ENCODE peak calls at places on chromosomes 13 and 19, in nine cellular contexts. Q, B, E, Y, P, S, U, R and A are unnamed samples.

GRCh38 chr13:28568286-28568685 is 73.4 kb upstream of the FLT1 start:
- DNase-seq in Q (peak), B (no peak), E (peak), Y (peak), P (peak), S (no peak), U (no peak), R (no peak), A (no peak)

GRCh38 chr19:49069026-49069425 is 3.5 kb downstream of the KCNA7 start:
- DNase-seq in Q (no peak), B (no peak), E (no peak), Y (no peak), P (no peak), S (no peak), U (no peak), R (no peak), A (no peak)

GRCh38 chr13:50843256-50844043 is at the start of gene DLEU7:
- DNase-seq in Q (no peak), B (no peak), E (no peak), Y (no peak), P (peak), S (no peak), U (no peak), R (peak), A (no peak)

GRCh38 chr13:43804461-43805070 is 17.8 kb upstream of the ENOX1 start:
- DNase-seq in Q (no peak), B (no peak), E (peak), Y (peak), P (no peak), S (no peak), U (no peak), R (no peak), A (no peak)

GRCh38 chr19:2032296-2032941 is 16.9 kb upstream of the BTBD2 start:
- DNase-seq in Q (peak), B (no peak), E (peak), Y (peak), P (peak), S (peak), U (peak), R (no peak), A (no peak)

GRCh38 chr19:49926520-49926919 is 2.5 kb upstream of the ATF5 start:
- DNase-seq in Q (no peak), B (no peak), E (no peak), Y (no peak), P (no peak), S (no peak), U (no peak), R (no peak), A (no peak)

GRCh38 chr13:110882228-110882627 is 32.6 kb downstream of the ANKRD10 start:
- DNase-seq in Q (no peak), B (no peak), E (no peak), Y (no peak), P (no peak), S (no peak), U (no peak), R (no peak), A (no peak)

GRCh38 chr13:72284791-72285190 is 417.8 kb upstream of the DACH1 start:
- DNase-seq in Q (no peak), B (no peak), E (no peak), Y (no peak), P (no peak), S (no peak), U (no peak), R (no peak), A (no peak)

GRCh38 chr13:100789968-100790367 is 115.4 kb upstream of the TMTC4 start:
- DNase-seq in Q (no peak), B (no peak), E (peak), Y (no peak), P (no peak), S (no peak), U (no peak), R (no peak), A (no peak)

GRCh38 chr13:76157926-76158325 is 521.8 kb downstream of the LMO7 start:
- DNase-seq in Q (no peak), B (no peak), E (no peak), Y (no peak), P (no peak), S (no peak), U (no peak), R (no peak), A (no peak)

GRCh38 chr19:8115805-8116396 is 33.5 kb downstream of the FBN3 start:
- DNase-seq in Q (no peak), B (no peak), E (no peak), Y (no peak), P (no peak), S (no peak), U (no peak), R (no peak), A (no peak)